ENCODE peak calls at places on chromosomes 13 and 19, in five cellular contexts. H is body of pancreas; F is naive thymus-derived CD4-positive, alpha-beta T cell; K is CD4-positive, alpha-beta T cell; G is colonic mucosa. P is an unnamed sample.

GRCh38 chr13:112903071-112903577 is 65.9 kb upstream of the MCF2L start:
- DNase-seq in K (no peak), H (no peak), G (no peak), F (no peak), P (no peak)

GRCh38 chr13:65330287-65330686 is 1899.8 kb downstream of the PCDH9 start:
- DNase-seq in H (no peak), K (no peak), G (no peak), F (no peak), P (no peak)

GRCh38 chr19:4678881-4679379 is 8.8 kb upstream of the MYDGF start:
- DNase-seq in K (no peak), H (no peak), G (peak; percentile 31), F (no peak), P (no peak)

GRCh38 chr13:33006646-33007045 is 9.6 kb upstream of the KL start:
- DNase-seq in F (no peak), K (no peak), H (no peak), G (no peak), P (no peak)

GRCh38 chr13:42990991-42991891 is 800 bp downstream of the EPSTI1 start:
- DNase-seq in K (no peak), F (no peak), G (peak; percentile 50), H (no peak), P (no peak)

GRCh38 chr13:51821666-51822065 is 17.7 kb upstream of the DHRS12 start:
- DNase-seq in F (no peak), H (no peak), K (no peak), G (no peak), P (no peak)

GRCh38 chr19:6022570-6023049 is 44.7 kb upstream of the RANBP3 start:
- DNase-seq in G (no peak), K (no peak), F (no peak), H (no peak), P (no peak)

GRCh38 chr13:27830010-27830409 is 37.7 kb downstream of the GSX1 start:
- DNase-seq in H (peak; percentile 66), F (peak; percentile 77), G (peak; percentile 67), K (peak; percentile 36), P (no peak)

GRCh38 chr13:104868806-104869205 is 1666.7 kb downstream of the EFNB2 start:
- DNase-seq in K (no peak), G (no peak), F (no peak), H (no peak), P (no peak)

GRCh38 chr19:33905937-33906577 is 109.4 kb downstream of the KCTD15 start:
- DNase-seq in H (peak; percentile 87), G (peak; percentile 85), K (no peak), F (no peak), P (no peak)

GRCh38 chr13:98481511-98481951 is 95.4 kb downstream of the STK24 start:
- DNase-seq in K (no peak), F (no peak), G (no peak), H (no peak), P (no peak)

GRCh38 chr13:75566658-75567057 is 17.1 kb downstream of the UCHL3 start:
- DNase-seq in K (no peak), H (no peak), F (no peak), G (no peak), P (no peak)

GRCh38 chr13:42396501-42396900 is 124.5 kb downstream of the AKAP11 start:
- DNase-seq in K (no peak), F (peak; percentile 56), G (no peak), H (no peak), P (no peak)

GRCh38 chr13:24208314-24208713 is 47.8 kb downstream of the SPATA13 start:
- DNase-seq in G (no peak), K (no peak), F (no peak), H (peak; percentile 48), P (no peak)

GRCh38 chr19:7482584-7483439 is 6.0 kb downstream of the PEX11G start:
- DNase-seq in F (no peak), K (no peak), G (peak; percentile 74), H (no peak), P (no peak)

GRCh38 chr19:49403404-49404187 is 15.5 kb downstream of the KASH5 start:
- DNase-seq in H (no peak), G (no peak), F (no peak), K (no peak), P (no peak)

GRCh38 chr19:48993175-48994034 is at the start of the genes GYS1 and RUVBL2:
- DNase-seq in F (peak; percentile 99), K (peak; percentile 98), G (peak; percentile 100), H (peak; percentile 99), P (peak; percentile 99)

DNA sequence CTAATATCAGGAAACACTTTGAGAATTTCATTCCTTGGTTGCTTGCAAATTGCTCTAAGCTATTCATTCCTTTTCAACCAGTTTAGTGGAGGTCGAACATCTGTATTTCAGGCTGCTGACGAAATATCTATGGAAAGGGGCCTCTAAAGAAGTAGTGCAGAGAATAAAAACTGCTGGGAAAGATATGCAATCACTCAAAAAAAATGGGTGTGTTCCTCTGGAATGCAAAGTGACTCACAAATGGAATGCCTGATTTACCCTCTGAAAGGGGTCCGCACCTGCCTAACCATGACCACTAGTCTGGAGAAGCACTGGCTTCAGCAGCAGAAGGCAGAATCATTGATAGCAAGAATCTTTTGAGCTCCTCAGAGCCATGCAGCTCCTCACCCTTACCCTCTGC is 129.4 kb downstream of the PCDH9 start:
- DNase-seq in G (no peak), K (no peak), F (no peak), H (no peak), P (no peak)
- H3K27ac ChIP-seq in G (no peak overlapping the region), K (no peak overlapping the region), F (no peak overlapping the region), H (no peak overlapping the region), P (peak overlapping the region; percentile 94)

DNA sequence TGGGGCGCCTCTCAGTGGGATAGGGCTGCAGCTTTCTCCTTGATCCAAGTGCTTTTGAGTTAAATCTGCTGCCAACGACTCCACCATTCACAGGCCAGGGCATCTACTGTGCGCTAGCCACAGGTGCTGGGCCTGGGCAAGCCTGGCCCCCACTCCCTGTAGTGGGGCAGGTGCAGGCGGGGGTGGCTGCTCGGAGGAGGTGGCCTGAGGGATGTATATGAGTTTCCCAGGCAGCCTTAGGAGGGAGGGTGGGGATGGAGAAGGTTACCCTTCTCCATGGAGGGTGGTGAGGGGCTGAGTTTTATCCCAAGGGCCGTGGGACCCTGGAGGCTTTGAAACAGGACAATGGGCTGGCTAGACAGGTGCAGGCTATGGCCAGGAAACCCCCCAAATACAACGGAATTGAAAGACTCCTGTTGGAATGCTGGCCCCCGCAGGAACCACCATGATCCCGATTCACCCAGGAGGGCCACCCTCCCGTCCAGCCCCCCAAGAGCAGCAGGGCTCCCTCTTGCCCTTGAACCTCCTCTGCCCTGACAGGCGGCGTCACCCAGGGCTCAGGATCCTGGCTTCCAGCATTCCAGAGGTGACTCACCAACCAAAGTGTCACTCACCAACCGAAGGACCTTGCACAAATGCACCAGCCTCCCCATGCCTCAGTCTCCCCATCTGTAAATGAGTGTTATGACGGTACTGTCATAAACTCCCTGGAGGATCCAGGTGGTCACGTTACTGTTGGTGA is 4.1 kb downstream of the PGLS start:
- DNase-seq in K (no peak), F (no peak), H (no peak), G (no peak), P (no peak)
- H3K27ac ChIP-seq in K (no peak overlapping the region), F (no peak overlapping the region), H (no peak overlapping the region), G (no peak overlapping the region), P (no peak overlapping the region)

DNA sequence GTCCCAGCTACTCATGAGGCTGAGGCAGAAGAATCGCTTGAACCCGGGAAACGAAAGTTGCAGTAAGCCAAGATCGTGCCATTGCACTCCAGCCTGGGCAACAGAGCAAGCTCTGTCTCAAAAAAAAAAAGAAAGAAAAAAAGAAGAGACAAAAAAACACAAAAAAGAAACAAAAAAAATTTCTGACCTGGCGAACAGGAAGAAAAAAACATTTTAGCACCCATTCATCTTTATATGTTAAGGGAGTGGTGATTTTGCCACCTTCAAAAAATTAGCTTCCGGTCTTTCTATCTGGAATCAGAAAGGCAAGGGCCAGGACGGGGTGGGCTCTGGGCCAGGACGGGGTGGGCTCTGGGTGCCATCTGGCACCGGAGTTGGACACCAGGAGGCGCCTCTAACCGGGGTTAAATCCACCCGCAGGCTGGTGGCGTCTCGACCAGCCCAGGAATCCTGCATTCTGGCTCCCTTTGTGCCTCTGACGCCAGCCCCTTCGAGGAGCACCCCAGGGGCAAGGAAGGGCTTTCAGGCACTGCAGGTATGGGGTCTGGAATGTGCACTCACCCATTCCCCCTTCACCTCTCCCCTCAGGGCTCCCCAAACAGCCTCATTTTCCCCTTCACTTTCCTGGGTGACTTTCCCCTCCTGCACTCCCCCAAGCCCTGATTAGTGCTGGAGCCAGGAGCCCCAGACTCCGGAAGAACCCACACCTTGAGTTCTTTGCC is 10.4 kb upstream of the ZSWIM4 start:
- DNase-seq in G (peak; percentile 78), F (peak; percentile 73), H (peak; percentile 82), K (peak; percentile 68), P (peak; percentile 30)
- H3K27ac ChIP-seq in G (no peak overlapping the region), F (no peak overlapping the region), H (no peak overlapping the region), K (no peak overlapping the region), P (no peak overlapping the region)

GRCh38 chr19:2425622-2426581 is 1.5 kb downstream of the TIMM13 start:
- DNase-seq in F (no peak), K (no peak), H (no peak), G (no peak), P (no peak)

GRCh38 chr19:2424686-2425621 is 2.4 kb downstream of the TIMM13 start:
- DNase-seq in H (peak; percentile 67), K (no peak), F (no peak), G (no peak), P (peak; percentile 16)

GRCh38 chr19:2421581-2422306 is 5.6 kb downstream of the TIMM13 start:
- DNase-seq in G (no peak), K (no peak), H (no peak), F (no peak), P (no peak)

GRCh38 chr19:2423913-2424685 is 3.3 kb downstream of the TIMM13 start:
- DNase-seq in H (peak; percentile 24), K (no peak), F (no peak), G (no peak), P (no peak)

GRCh38 chr19:2422951-2423880 is 4.2 kb downstream of the TIMM13 start:
- DNase-seq in H (peak; percentile 81), F (no peak), K (no peak), G (no peak), P (no peak)
- H3K27ac ChIP-seq in H (peak overlapping the region; percentile 82), F (no peak overlapping the region), K (no peak overlapping the region), G (no peak overlapping the region), P (no peak overlapping the region)

GRCh38 chr13:20812890-20813289 is 39.1 kb upstream of the EEF1AKMT1 start:
- DNase-seq in H (no peak), K (no peak), G (no peak), F (no peak), P (no peak)

GRCh38 chr13:20819715-20820114 is 46.0 kb upstream of the EEF1AKMT1 start:
- DNase-seq in H (no peak), G (no peak), K (no peak), F (no peak), P (no peak)

GRCh38 chr13:20810808-20811207 is 37.0 kb upstream of the EEF1AKMT1 start:
- DNase-seq in F (no peak), G (no peak), K (no peak), H (no peak), P (no peak)

GRCh38 chr13:20814224-20814910 is 40.6 kb upstream of the EEF1AKMT1 start:
- DNase-seq in G (peak; percentile 56), F (no peak), H (peak; percentile 80), K (no peak), P (no peak)

DNA sequence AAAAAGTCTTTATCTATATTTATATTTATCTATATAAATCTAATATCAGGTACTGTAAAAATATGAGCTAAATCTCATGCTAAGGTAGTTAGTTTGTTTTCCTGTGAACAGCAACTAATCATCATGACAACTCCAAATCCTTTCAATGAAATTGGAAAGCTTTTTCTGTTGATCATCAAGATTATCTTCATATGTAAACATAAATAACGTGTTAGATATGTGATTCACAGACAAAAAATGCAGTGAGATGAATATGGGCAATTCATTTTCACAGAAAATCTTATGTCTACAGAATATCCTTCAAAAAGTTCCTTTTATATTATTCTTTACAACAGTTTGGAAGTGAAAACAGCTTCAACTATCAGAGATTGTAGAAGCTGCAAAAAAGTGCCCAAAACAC is 41.7 kb upstream of the EEF1AKMT1 start:
- DNase-seq in K (no peak), F (no peak), G (no peak), H (no peak), P (no peak)
- H3K27ac ChIP-seq in K (no peak overlapping the region), F (no peak overlapping the region), G (no peak overlapping the region), H (no peak overlapping the region), P (no peak overlapping the region)

P was measured in caudate nucleus.